ENCODE peak calls at places on chromosomes 13 and 19, in five cellular contexts. One of them, this sample, is unnamed.
A peak's percentile ranks its signal among the peaks of the same experiment; 100 is the strongest.

GRCh38 chr19:17606786-17607185 is 51.3 kb downstream of the COLGALT1 start:
- DNase-seq in lung: no peak
- DNase-seq in brain microvascular endothelial cell: no peak
- DNase-seq in psoas muscle: no peak
- DNase-seq in tibial nerve: no peak
- DNase-seq in this sample: no peak

GRCh38 chr19:13076320-13076719 is 26.3 kb downstream of the LYL1 start:
- DNase-seq in lung: no peak
- DNase-seq in brain microvascular endothelial cell: no peak
- DNase-seq in psoas muscle: no peak
- DNase-seq in tibial nerve: no peak
- DNase-seq in this sample: no peak

GRCh38 chr13:33004454-33004853 is 11.8 kb upstream of the KL start:
- DNase-seq in lung: no peak
- DNase-seq in brain microvascular endothelial cell: no peak
- DNase-seq in psoas muscle: peak; percentile 67
- DNase-seq in tibial nerve: no peak
- DNase-seq in this sample: no peak

GRCh38 chr13:30615851-30616311 is 1.8 kb upstream of the USPL1 start:
- DNase-seq in lung: no peak
- DNase-seq in brain microvascular endothelial cell: no peak
- DNase-seq in psoas muscle: no peak
- DNase-seq in tibial nerve: peak; percentile 31
- DNase-seq in this sample: peak; percentile 42

GRCh38 chr13:91144054-91144453 is 203.4 kb upstream of the MIR17HG start:
- DNase-seq in lung: no peak
- DNase-seq in brain microvascular endothelial cell: peak; percentile 6
- DNase-seq in psoas muscle: no peak
- DNase-seq in tibial nerve: no peak
- DNase-seq in this sample: no peak

GRCh38 chr13:58313219-58313618 is 681.7 kb downstream of the PCDH17 start:
- DNase-seq in lung: no peak
- DNase-seq in brain microvascular endothelial cell: no peak
- DNase-seq in psoas muscle: no peak
- DNase-seq in tibial nerve: no peak
- DNase-seq in this sample: no peak

GRCh38 chr19:54376610-54377009 is 11.9 kb upstream of the LAIR1 start:
- DNase-seq in lung: no peak
- DNase-seq in brain microvascular endothelial cell: no peak
- DNase-seq in psoas muscle: no peak
- DNase-seq in tibial nerve: no peak
- DNase-seq in this sample: no peak

GRCh38 chr19:45496349-45496953 is 396 bp downstream of the RTN2 start:
- DNase-seq in lung: no peak
- DNase-seq in brain microvascular endothelial cell: no peak
- DNase-seq in psoas muscle: peak; percentile 74
- DNase-seq in tibial nerve: no peak
- DNase-seq in this sample: no peak

GRCh38 chr19:53696951-53697350 is 65.2 kb downstream of the DPRX start:
- DNase-seq in lung: no peak
- DNase-seq in brain microvascular endothelial cell: no peak
- DNase-seq in psoas muscle: no peak
- DNase-seq in tibial nerve: no peak
- DNase-seq in this sample: peak; percentile 0

GRCh38 chr13:99985886-99986527 is 4.4 kb downstream of the ZIC2 start:
- DNase-seq in lung: no peak
- DNase-seq in brain microvascular endothelial cell: no peak
- DNase-seq in psoas muscle: no peak
- DNase-seq in tibial nerve: no peak
- DNase-seq in this sample: no peak
- H3K4me3 ChIP-seq in lung: no peak overlapping the region
- H3K4me3 ChIP-seq in brain microvascular endothelial cell: peak overlapping the region; percentile 40
- H3K4me3 ChIP-seq in psoas muscle: no peak overlapping the region
- H3K4me3 ChIP-seq in tibial nerve: no peak overlapping the region
- H3K4me3 ChIP-seq in this sample: no peak overlapping the region

DNA sequence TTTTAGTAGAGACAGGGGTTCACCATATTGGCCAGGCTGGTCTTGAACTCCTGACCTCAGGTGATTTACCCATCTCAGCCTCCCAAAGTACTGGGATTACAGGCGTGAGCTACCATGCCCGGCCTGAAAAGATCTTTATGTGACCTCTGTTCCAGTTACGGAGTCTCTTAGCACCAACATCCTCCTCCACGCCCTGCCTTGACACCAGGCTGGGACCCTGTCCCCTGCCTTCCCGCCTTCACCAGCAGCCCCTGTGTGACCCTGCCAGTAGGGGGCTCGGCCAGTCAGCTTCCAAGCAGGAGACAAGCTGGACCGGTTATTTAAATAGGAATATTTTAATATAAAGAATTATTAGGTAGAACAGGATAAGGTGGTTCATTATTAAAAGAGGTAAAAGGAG is 54.2 kb downstream of the GPR12 start:
- DNase-seq in lung: no peak
- DNase-seq in brain microvascular endothelial cell: no peak
- DNase-seq in psoas muscle: no peak
- DNase-seq in tibial nerve: no peak
- DNase-seq in this sample: no peak
- TF ChIP-seq CTCF in lung: no peak
- TF ChIP-seq CTCF in brain microvascular endothelial cell: peak; percentile 25
- TF ChIP-seq CTCF in psoas muscle: no peak
- TF ChIP-seq CTCF in tibial nerve: no peak
- TF ChIP-seq CTCF in this sample: no peak

GRCh38 chr19:51136891-51137551 is 5.1 kb upstream of the SIGLEC7 start:
- DNase-seq in lung: peak; percentile 42
- DNase-seq in brain microvascular endothelial cell: no peak
- DNase-seq in psoas muscle: no peak
- DNase-seq in tibial nerve: peak; percentile 23
- DNase-seq in this sample: no peak
- H3K4me3 ChIP-seq in lung: no peak overlapping the region
- H3K4me3 ChIP-seq in brain microvascular endothelial cell: no peak overlapping the region
- H3K4me3 ChIP-seq in psoas muscle: no peak overlapping the region
- H3K4me3 ChIP-seq in tibial nerve: no peak overlapping the region
- H3K4me3 ChIP-seq in this sample: no peak overlapping the region

GRCh38 chr19:1592755-1593628 is at the start of gene MBD3:
- DNase-seq in lung: peak; percentile 90
- DNase-seq in brain microvascular endothelial cell: peak; percentile 73
- DNase-seq in psoas muscle: peak; percentile 97
- DNase-seq in tibial nerve: peak; percentile 80
- DNase-seq in this sample: peak; percentile 98
- TF ChIP-seq CTCF in lung: no peak
- TF ChIP-seq CTCF in brain microvascular endothelial cell: no peak
- TF ChIP-seq CTCF in psoas muscle: no peak
- TF ChIP-seq CTCF in tibial nerve: no peak
- TF ChIP-seq CTCF in this sample: no peak

GRCh38 chr19:43704002-43704705 is 11.7 kb upstream of the IRGC start:
- DNase-seq in lung: no peak
- DNase-seq in brain microvascular endothelial cell: no peak
- DNase-seq in psoas muscle: no peak
- DNase-seq in tibial nerve: no peak
- DNase-seq in this sample: no peak

GRCh38 chr19:43697295-43697694 is 18.6 kb upstream of the IRGC start:
- DNase-seq in lung: no peak
- DNase-seq in brain microvascular endothelial cell: no peak
- DNase-seq in psoas muscle: no peak
- DNase-seq in tibial nerve: no peak
- DNase-seq in this sample: no peak

GRCh38 chr19:43695985-43696729 is 19.7 kb upstream of the IRGC start:
- DNase-seq in lung: no peak
- DNase-seq in brain microvascular endothelial cell: no peak
- DNase-seq in psoas muscle: no peak
- DNase-seq in tibial nerve: no peak
- DNase-seq in this sample: no peak

GRCh38 chr19:43699506-43700367 is 16.1 kb upstream of the IRGC start:
- DNase-seq in lung: no peak
- DNase-seq in brain microvascular endothelial cell: peak; percentile 11
- DNase-seq in psoas muscle: peak; percentile 57
- DNase-seq in tibial nerve: no peak
- DNase-seq in this sample: peak; percentile 15

GRCh38 chr19:43700368-43701015 is 15.4 kb upstream of the IRGC start:
- DNase-seq in lung: peak; percentile 49
- DNase-seq in brain microvascular endothelial cell: peak; percentile 41
- DNase-seq in psoas muscle: peak; percentile 60
- DNase-seq in tibial nerve: peak; percentile 40
- DNase-seq in this sample: peak; percentile 86
- H3K4me3 ChIP-seq in lung: no peak overlapping the region
- H3K4me3 ChIP-seq in brain microvascular endothelial cell: no peak overlapping the region
- H3K4me3 ChIP-seq in psoas muscle: peak overlapping the region; percentile 35
- H3K4me3 ChIP-seq in tibial nerve: no peak overlapping the region
- H3K4me3 ChIP-seq in this sample: peak overlapping the region; percentile 10

GRCh38 chr13:50387124-50387581 is 371.9 kb downstream of the KCNRG start:
- DNase-seq in lung: peak; percentile 64
- DNase-seq in brain microvascular endothelial cell: no peak
- DNase-seq in psoas muscle: peak; percentile 82
- DNase-seq in tibial nerve: peak; percentile 49
- DNase-seq in this sample: no peak
- TF ChIP-seq CTCF in lung: no peak
- TF ChIP-seq CTCF in brain microvascular endothelial cell: peak; percentile 49
- TF ChIP-seq CTCF in psoas muscle: no peak
- TF ChIP-seq CTCF in tibial nerve: peak; percentile 19
- TF ChIP-seq CTCF in this sample: peak; percentile 10

GRCh38 chr13:23695711-23696512 is 125.7 kb downstream of the TNFRSF19 start:
- DNase-seq in lung: no peak
- DNase-seq in brain microvascular endothelial cell: no peak
- DNase-seq in psoas muscle: peak; percentile 72
- DNase-seq in tibial nerve: no peak
- DNase-seq in this sample: no peak
- H3K4me3 ChIP-seq in lung: no peak overlapping the region
- H3K4me3 ChIP-seq in brain microvascular endothelial cell: no peak overlapping the region
- H3K4me3 ChIP-seq in psoas muscle: peak overlapping the region; percentile 52
- H3K4me3 ChIP-seq in tibial nerve: no peak overlapping the region
- H3K4me3 ChIP-seq in this sample: no peak overlapping the region

GRCh38 chr19:48992571-48993174 is 436 bp downstream of the GYS1 start:
- DNase-seq in lung: no peak
- DNase-seq in brain microvascular endothelial cell: no peak
- DNase-seq in psoas muscle: no peak
- DNase-seq in tibial nerve: no peak
- DNase-seq in this sample: no peak

GRCh38 chr19:48993175-48994034 is at the start of the genes GYS1 and RUVBL2:
- DNase-seq in lung: peak; percentile 99
- DNase-seq in brain microvascular endothelial cell: peak; percentile 99
- DNase-seq in psoas muscle: peak; percentile 100
- DNase-seq in tibial nerve: peak; percentile 98
- DNase-seq in this sample: peak; percentile 100

GRCh38 chr19:48994035-48994386 is 324 bp downstream of the RUVBL2 start:
- DNase-seq in lung: no peak
- DNase-seq in brain microvascular endothelial cell: no peak
- DNase-seq in psoas muscle: no peak
- DNase-seq in tibial nerve: no peak
- DNase-seq in this sample: no peak

GRCh38 chr19:48999481-49000325 is 6.0 kb downstream of the RUVBL2 start:
- DNase-seq in lung: peak; percentile 56
- DNase-seq in brain microvascular endothelial cell: peak; percentile 72
- DNase-seq in psoas muscle: peak; percentile 78
- DNase-seq in tibial nerve: no peak
- DNase-seq in this sample: peak; percentile 79

GRCh38 chr19:48997972-48998371 is 4.3 kb downstream of the RUVBL2 start:
- DNase-seq in lung: no peak
- DNase-seq in brain microvascular endothelial cell: peak; percentile 66
- DNase-seq in psoas muscle: no peak
- DNase-seq in tibial nerve: no peak
- DNase-seq in this sample: peak; percentile 64
- TF ChIP-seq CTCF in lung: no peak
- TF ChIP-seq CTCF in brain microvascular endothelial cell: peak; percentile 80
- TF ChIP-seq CTCF in psoas muscle: peak; percentile 36
- TF ChIP-seq CTCF in tibial nerve: no peak
- TF ChIP-seq CTCF in this sample: peak; percentile 60

DNA sequence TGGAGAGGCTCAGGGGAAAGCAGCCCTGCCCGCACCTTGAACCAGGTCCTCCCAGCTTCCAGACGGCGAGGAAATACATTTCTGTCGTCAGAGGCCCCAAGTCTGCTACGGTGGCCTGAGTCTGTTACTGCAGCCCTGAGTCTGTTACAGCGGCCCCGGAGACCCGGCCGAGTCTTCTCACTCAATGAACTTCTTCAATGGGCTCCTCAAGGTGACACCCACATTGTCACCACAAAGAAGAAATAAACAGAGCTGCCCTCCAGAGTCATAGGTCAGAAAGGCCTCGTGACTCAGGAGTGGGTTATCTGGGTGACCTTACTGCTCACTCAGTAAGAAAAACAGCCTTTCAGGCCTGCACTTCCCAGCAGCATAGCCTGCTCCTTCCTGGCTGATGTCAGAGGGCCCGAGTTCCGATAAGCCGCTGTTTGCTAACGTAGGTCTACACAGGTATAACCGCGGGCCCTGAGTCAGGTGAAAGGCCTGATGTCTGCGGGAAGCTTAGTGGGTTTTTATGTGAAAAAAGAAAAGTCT is 66.9 kb upstream of the TM9SF2 start:
- DNase-seq in lung: no peak
- DNase-seq in brain microvascular endothelial cell: no peak
- DNase-seq in psoas muscle: no peak
- DNase-seq in tibial nerve: no peak
- DNase-seq in this sample: no peak
- H3K4me3 ChIP-seq in lung: no peak overlapping the region
- H3K4me3 ChIP-seq in brain microvascular endothelial cell: no peak overlapping the region
- H3K4me3 ChIP-seq in psoas muscle: no peak overlapping the region
- H3K4me3 ChIP-seq in tibial nerve: no peak overlapping the region
- H3K4me3 ChIP-seq in this sample: no peak overlapping the region

This sample was measured in foreskin fibroblast.